ENCODE peak calls at places on chromosome 3, in four cellular contexts. G is K562, O is HL-60, W is GM12878. M is an unnamed sample.

GRCh38 chr3:101780661-101781060 is 1.6 kb downstream of the NXPE3 start:
- DNase-seq in G (peak), O (no peak), W (no peak), M (no peak)

GRCh38 chr3:45949432-45949831 is 6.2 kb downstream of the CXCR6 start:
- DNase-seq in G (no peak), O (no peak), W (no peak), M (no peak)

GRCh38 chr3:187841552-187841951 is 96.3 kb upstream of the BCL6 start:
- DNase-seq in G (no peak), O (no peak), W (no peak), M (no peak)

GRCh38 chr3:15051531-15051930 is 13.6 kb downstream of the MRPS25 start:
- DNase-seq in G (peak), O (peak), W (no peak), M (peak)

GRCh38 chr3:8560608-8561007 is 59.0 kb downstream of the LMCD1 start:
- DNase-seq in G (no peak), O (no peak), W (no peak), M (no peak)

GRCh38 chr3:154161806-154162205 is 40.6 kb downstream of the ARHGEF26 start:
- DNase-seq in G (no peak), O (no peak), W (no peak), M (no peak)

GRCh38 chr3:194097141-194097880 is 38.6 kb upstream of the HES1 start:
- DNase-seq in G (no peak), O (no peak), W (no peak), M (no peak)

GRCh38 chr3:133799794-133800585 is 5.6 kb upstream of the SRPRB start:
- DNase-seq in G (no peak), O (peak), W (no peak), M (no peak)

GRCh38 chr3:96813820-96814580 is 394 bp upstream of the EPHA6 start:
- DNase-seq in G (no peak), O (peak), W (no peak), M (peak)

GRCh38 chr3:71012971-71013370 is 570.6 kb downstream of the FOXP1 start:
- DNase-seq in G (no peak), O (no peak), W (no peak), M (no peak)

GRCh38 chr3:196273655-196274054 is 13.9 kb downstream of the PCYT1A start:
- DNase-seq in G (no peak), O (no peak), W (no peak), M (no peak)

GRCh38 chr3:4524423-4524769 is 31.2 kb downstream of the ITPR1 start:
- DNase-seq in G (no peak), O (no peak), W (no peak), M (no peak)

GRCh38 chr3:196431193-196432136 is 762 bp downstream of the UBXN7 start:
- DNase-seq in G (peak), O (peak), W (no peak), M (no peak)

GRCh38 chr3:141913150-141913811 is 36.8 kb downstream of the ATP1B3 start:
- DNase-seq in G (peak), O (peak), W (peak), M (no peak)

GRCh38 chr3:127588675-127589577 is 1.6 kb downstream of the TPRA1 start:
- DNase-seq in G (peak), O (peak), W (no peak), M (no peak)

GRCh38 chr3:65875395-65876027 is 163.2 kb downstream of the MAGI1 start:
- DNase-seq in G (no peak), O (no peak), W (no peak), M (no peak)
- TF ChIP-seq POLR2AphosphoS5 in G (no peak), O (no peak), W (no peak), M (no peak)

GRCh38 chr3:176522436-176522835 is 674.8 kb downstream of the TBL1XR1 start:
- DNase-seq in G (no peak), O (no peak), W (no peak), M (no peak)
- TF ChIP-seq SPI1 in G (no peak), O (no peak), W (no peak), M (no peak)

DNA sequence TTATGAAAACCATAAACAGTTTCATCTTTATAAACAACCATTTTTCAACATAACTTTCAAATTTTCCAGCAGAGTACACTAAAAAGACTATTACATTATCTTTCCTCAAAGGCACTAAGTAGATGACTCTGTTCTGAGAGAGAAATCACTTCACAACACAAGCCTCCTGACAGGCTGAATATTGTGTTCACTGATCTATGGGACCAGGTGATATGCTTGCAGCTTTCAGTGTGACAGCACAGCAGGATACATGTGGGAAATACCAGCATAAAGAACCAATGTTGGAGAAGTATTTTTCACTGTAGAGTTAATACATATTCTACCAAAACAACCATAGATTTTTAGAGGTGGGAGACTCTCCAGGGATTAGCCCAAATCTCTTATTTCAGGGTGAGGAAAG is 350.6 kb downstream of the PLCL2 start:
- DNase-seq in G (no peak), O (no peak), W (no peak), M (no peak)
- TF ChIP-seq POLR2AphosphoS5 in G (no peak), O (no peak), W (no peak), M (no peak)

GRCh38 chr3:38800511-38800910 is 15.5 kb downstream of the SCN10A start:
- DNase-seq in G (no peak), O (no peak), W (no peak), M (no peak)

GRCh38 chr3:38811822-38812221 is 4.2 kb downstream of the SCN10A start:
- DNase-seq in G (no peak), O (no peak), W (no peak), M (no peak)

GRCh38 chr3:38805004-38805403 is 11.0 kb downstream of the SCN10A start:
- DNase-seq in G (no peak), O (no peak), W (no peak), M (no peak)

GRCh38 chr3:38805765-38806386 is 10.1 kb downstream of the SCN10A start:
- DNase-seq in G (peak), O (peak), W (peak), M (peak)
- TF ChIP-seq SPI1 in G (no peak), O (no peak), W (no peak), M (no peak)

GRCh38 chr3:73427018-73427750 is 197.6 kb downstream of the PDZRN3 start:
- DNase-seq in G (no peak), O (no peak), W (no peak), M (no peak)
- TF ChIP-seq POLR2AphosphoS5 in G (no peak), O (no peak), W (no peak), M (no peak)

GRCh38 chr3:447671-448070 is 251.1 kb downstream of the CHL1 start:
- DNase-seq in G (no peak), O (no peak), W (no peak), M (no peak)

GRCh38 chr3:454986-455385 is 258.4 kb downstream of the CHL1 start:
- DNase-seq in G (no peak), O (no peak), W (no peak), M (no peak)

GRCh38 chr3:445960-446359 is 249.4 kb downstream of the CHL1 start:
- DNase-seq in G (no peak), O (no peak), W (no peak), M (no peak)

GRCh38 chr3:452221-452620 is 255.7 kb downstream of the CHL1 start:
- DNase-seq in G (no peak), O (no peak), W (no peak), M (no peak)

GRCh38 chr3:449711-450110 is 253.1 kb downstream of the CHL1 start:
- DNase-seq in G (no peak), O (no peak), W (no peak), M (no peak)
- TF ChIP-seq SPI1 in G (no peak), O (no peak), W (no peak), M (no peak)

GRCh38 chr3:138642927-138643253 is 34.3 kb downstream of the FAIM start:
- DNase-seq in G (no peak), O (no peak), W (no peak), M (no peak)
- TF ChIP-seq POLR2AphosphoS5 in G (no peak), O (no peak), W (no peak), M (no peak)

GRCh38 chr3:81718311-81718710 is 43.1 kb downstream of the GBE1 start:
- DNase-seq in G (no peak), O (no peak), W (no peak), M (no peak)
- TF ChIP-seq SPI1 in G (no peak), O (no peak), W (no peak), M (no peak)

M was measured in GM12891.